ENCODE peak calls at places on chromosomes 7 and 10, in five cellular contexts. One of them, this sample, is unnamed.

GRCh38 chr7:47479821-47480575 is 101.9 kb downstream of the TNS3 start:
- DNase-seq in uterus: no peak
- DNase-seq in dorsolateral prefrontal cortex: no peak
- DNase-seq in endothelial cell of umbilical vein: no peak
- DNase-seq in gastrocnemius medialis: no peak
- DNase-seq in this sample: no peak

GRCh38 chr7:131074585-131074984 is 253.1 kb upstream of the MKLN1 start:
- DNase-seq in uterus: no peak
- DNase-seq in gastrocnemius medialis: no peak
- DNase-seq in endothelial cell of umbilical vein: no peak
- DNase-seq in dorsolateral prefrontal cortex: no peak
- DNase-seq in this sample: no peak

GRCh38 chr10:6053816-6054581 is 8.2 kb downstream of the IL2RA start:
- DNase-seq in gastrocnemius medialis: peak
- DNase-seq in uterus: no peak
- DNase-seq in dorsolateral prefrontal cortex: no peak
- DNase-seq in endothelial cell of umbilical vein: no peak
- DNase-seq in this sample: no peak

GRCh38 chr10:55146032-55146431 is 345.0 kb upstream of the PCDH15 start:
- DNase-seq in uterus: no peak
- DNase-seq in endothelial cell of umbilical vein: peak
- DNase-seq in dorsolateral prefrontal cortex: no peak
- DNase-seq in gastrocnemius medialis: no peak
- DNase-seq in this sample: no peak

GRCh38 chr10:91032614-91033248 is 111.8 kb upstream of the ANKRD1 start:
- DNase-seq in endothelial cell of umbilical vein: no peak
- DNase-seq in gastrocnemius medialis: peak
- DNase-seq in uterus: peak
- DNase-seq in dorsolateral prefrontal cortex: no peak
- DNase-seq in this sample: no peak

GRCh38 chr10:45023426-45023825 is 22.7 kb downstream of the ZNF22 start:
- DNase-seq in dorsolateral prefrontal cortex: no peak
- DNase-seq in uterus: no peak
- DNase-seq in gastrocnemius medialis: no peak
- DNase-seq in endothelial cell of umbilical vein: no peak
- DNase-seq in this sample: no peak

GRCh38 chr7:28347462-28347861 is 64.9 kb upstream of the CREB5 start:
- DNase-seq in dorsolateral prefrontal cortex: no peak
- DNase-seq in endothelial cell of umbilical vein: no peak
- DNase-seq in gastrocnemius medialis: no peak
- DNase-seq in uterus: no peak
- DNase-seq in this sample: no peak

GRCh38 chr10:12177642-12178041 is 18.0 kb downstream of the NUDT5 start:
- DNase-seq in uterus: no peak
- DNase-seq in dorsolateral prefrontal cortex: no peak
- DNase-seq in endothelial cell of umbilical vein: no peak
- DNase-seq in gastrocnemius medialis: no peak
- DNase-seq in this sample: no peak

GRCh38 chr7:149252378-149252777 is 9.6 kb upstream of the ZNF783 start:
- DNase-seq in uterus: no peak
- DNase-seq in dorsolateral prefrontal cortex: no peak
- DNase-seq in gastrocnemius medialis: no peak
- DNase-seq in endothelial cell of umbilical vein: no peak
- DNase-seq in this sample: no peak
- H3K27ac ChIP-seq in uterus: no peak
- H3K27ac ChIP-seq in dorsolateral prefrontal cortex: no peak
- H3K27ac ChIP-seq in gastrocnemius medialis: peak
- H3K27ac ChIP-seq in endothelial cell of umbilical vein: no peak
- H3K27ac ChIP-seq in this sample: no peak

GRCh38 chr7:11591943-11592342 is 240.1 kb downstream of the THSD7A start:
- DNase-seq in uterus: no peak
- DNase-seq in dorsolateral prefrontal cortex: no peak
- DNase-seq in endothelial cell of umbilical vein: peak
- DNase-seq in gastrocnemius medialis: no peak
- DNase-seq in this sample: no peak

GRCh38 chr7:11589251-11589650 is 242.7 kb downstream of the THSD7A start:
- DNase-seq in dorsolateral prefrontal cortex: no peak
- DNase-seq in endothelial cell of umbilical vein: no peak
- DNase-seq in gastrocnemius medialis: no peak
- DNase-seq in uterus: no peak
- DNase-seq in this sample: no peak

GRCh38 chr7:11592699-11593098 is 239.3 kb downstream of the THSD7A start:
- DNase-seq in uterus: no peak
- DNase-seq in gastrocnemius medialis: no peak
- DNase-seq in endothelial cell of umbilical vein: peak
- DNase-seq in dorsolateral prefrontal cortex: no peak
- DNase-seq in this sample: no peak

GRCh38 chr7:11587814-11588213 is 244.2 kb downstream of the THSD7A start:
- DNase-seq in endothelial cell of umbilical vein: no peak
- DNase-seq in uterus: no peak
- DNase-seq in gastrocnemius medialis: no peak
- DNase-seq in dorsolateral prefrontal cortex: no peak
- DNase-seq in this sample: no peak

DNA sequence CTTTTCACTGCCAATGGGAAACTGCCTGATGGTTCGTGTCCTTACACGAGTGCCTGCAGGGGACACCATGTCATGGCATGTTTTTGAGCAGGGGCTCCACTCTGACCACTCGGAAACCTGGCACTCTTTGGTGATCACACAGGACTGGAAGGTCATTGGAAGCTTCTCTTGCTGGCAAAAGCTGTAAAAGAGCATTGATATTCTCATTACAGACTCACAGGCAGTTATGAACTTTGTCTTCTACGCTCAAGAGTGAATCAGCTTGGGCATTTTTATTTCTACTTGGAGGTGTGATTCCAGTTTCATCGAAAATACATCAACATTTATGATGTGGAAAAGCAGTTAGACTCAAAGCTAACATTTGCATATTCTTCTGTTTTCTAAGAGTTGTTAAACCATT is 238.7 kb downstream of the THSD7A start:
- DNase-seq in uterus: no peak
- DNase-seq in dorsolateral prefrontal cortex: no peak
- DNase-seq in endothelial cell of umbilical vein: no peak
- DNase-seq in gastrocnemius medialis: no peak
- DNase-seq in this sample: no peak
- H3K27ac ChIP-seq in uterus: no peak
- H3K27ac ChIP-seq in dorsolateral prefrontal cortex: no peak
- H3K27ac ChIP-seq in endothelial cell of umbilical vein: no peak
- H3K27ac ChIP-seq in gastrocnemius medialis: no peak
- H3K27ac ChIP-seq in this sample: no peak

GRCh38 chr10:121509776-121510175 is 88.5 kb downstream of the FGFR2 start:
- DNase-seq in uterus: no peak
- DNase-seq in endothelial cell of umbilical vein: no peak
- DNase-seq in gastrocnemius medialis: no peak
- DNase-seq in dorsolateral prefrontal cortex: no peak
- DNase-seq in this sample: no peak
- H3K27ac ChIP-seq in uterus: peak
- H3K27ac ChIP-seq in endothelial cell of umbilical vein: no peak
- H3K27ac ChIP-seq in gastrocnemius medialis: no peak
- H3K27ac ChIP-seq in dorsolateral prefrontal cortex: no peak
- H3K27ac ChIP-seq in this sample: no peak

DNA sequence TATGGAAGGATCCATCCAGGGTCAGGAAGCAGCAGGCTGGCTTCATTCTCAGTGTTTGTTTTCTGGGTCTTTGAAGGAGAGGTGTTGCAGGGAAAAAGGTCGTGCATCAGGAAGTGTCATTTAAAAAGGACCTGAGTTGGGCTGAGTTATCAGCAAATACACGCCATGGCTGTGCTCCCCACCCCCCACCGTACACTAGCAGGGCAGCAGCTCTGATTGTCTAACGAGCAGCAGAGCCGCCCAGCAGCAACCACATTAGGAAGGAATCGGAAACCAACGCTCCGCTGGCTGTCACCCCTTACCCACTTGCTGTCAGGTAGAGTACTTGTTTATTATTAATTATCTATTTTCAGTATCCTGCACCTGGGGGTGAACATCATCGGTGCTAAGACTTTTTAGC is 63.1 kb upstream of the STEAP1B start:
- DNase-seq in gastrocnemius medialis: no peak
- DNase-seq in dorsolateral prefrontal cortex: no peak
- DNase-seq in uterus: no peak
- DNase-seq in endothelial cell of umbilical vein: peak
- DNase-seq in this sample: no peak
- H3K27ac ChIP-seq in gastrocnemius medialis: peak
- H3K27ac ChIP-seq in dorsolateral prefrontal cortex: peak
- H3K27ac ChIP-seq in uterus: no peak
- H3K27ac ChIP-seq in endothelial cell of umbilical vein: peak
- H3K27ac ChIP-seq in this sample: peak

This sample was measured in caudate nucleus.